ENCODE peak calls at places on chromosomes 5 and 9, in eight cellular contexts. U, L, J, S, R, K, O and F are unnamed samples.

GRCh38 chr5:137563646-137564474 is 64.7 kb upstream of the SPOCK1 start:
- DNase-seq in U (no peak), L (no peak), J (no peak), S (no peak), R (no peak), K (no peak), O (peak), F (peak)

GRCh38 chr9:116337015-116337414 is 183.4 kb downstream of the PAPPA start:
- DNase-seq in U (no peak), L (no peak), J (no peak), S (no peak), R (peak), K (peak), O (peak), F (no peak)

GRCh38 chr9:121222524-121223171 is 21.0 kb upstream of the RAB14 start:
- DNase-seq in U (peak), L (no peak), J (no peak), S (no peak), R (peak), K (no peak), O (peak), F (peak)

GRCh38 chr5:14487101-14487895 is 94.3 kb upstream of the OTULINL start:
- DNase-seq in U (no peak), L (no peak), J (no peak), S (no peak), R (no peak), K (no peak), O (no peak), F (no peak)

GRCh38 chr5:172918421-172919371 is 40.5 kb upstream of the RPL26L1 start:
- DNase-seq in U (no peak), L (no peak), J (no peak), S (peak), R (no peak), K (no peak), O (no peak), F (no peak)

GRCh38 chr9:93642961-93643360 is 66.6 kb downstream of the PHF2 start:
- DNase-seq in U (no peak), L (no peak), J (no peak), S (no peak), R (no peak), K (no peak), O (peak), F (peak)

GRCh38 chr9:119284587-119285337 is 84.5 kb downstream of the BRINP1 start:
- DNase-seq in U (no peak), L (no peak), J (no peak), S (no peak), R (no peak), K (no peak), O (no peak), F (no peak)

GRCh38 chr5:146313027-146313426 is 25.6 kb upstream of the POU4F3 start:
- DNase-seq in U (no peak), L (no peak), J (no peak), S (no peak), R (no peak), K (no peak), O (no peak), F (no peak)

GRCh38 chr9:93886911-93887310 is 68.2 kb downstream of the BARX1 start:
- DNase-seq in U (no peak), L (no peak), J (no peak), S (no peak), R (peak), K (no peak), O (no peak), F (no peak)

GRCh38 chr5:33713087-33713486 is 178.7 kb downstream of the ADAMTS12 start:
- DNase-seq in U (no peak), L (no peak), J (no peak), S (no peak), R (no peak), K (no peak), O (no peak), F (no peak)

GRCh38 chr9:14343948-14344547 is 30.1 kb upstream of the NFIB start:
- DNase-seq in U (no peak), L (no peak), J (no peak), S (no peak), R (no peak), K (no peak), O (no peak), F (no peak)

GRCh38 chr9:123275381-123275780 is 7.0 kb upstream of the STRBP start:
- DNase-seq in U (no peak), L (no peak), J (no peak), S (no peak), R (no peak), K (no peak), O (no peak), F (no peak)

GRCh38 chr9:89483592-89484474 is 14.1 kb downstream of the SEMA4D start:
- DNase-seq in U (no peak), L (no peak), J (no peak), S (no peak), R (no peak), K (no peak), O (no peak), F (no peak)

GRCh38 chr5:19270153-19270552 is 717.8 kb downstream of the CDH18 start:
- DNase-seq in U (no peak), L (no peak), J (no peak), S (no peak), R (peak), K (peak), O (no peak), F (no peak)

GRCh38 chr9:33230756-33231691 is 8.9 kb upstream of the SPINK4 start:
- DNase-seq in U (no peak), L (no peak), J (no peak), S (no peak), R (no peak), K (no peak), O (peak), F (no peak)

GRCh38 chr9:95091971-95092320 is 225.6 kb downstream of the FANCC start:
- DNase-seq in U (no peak), L (no peak), J (no peak), S (no peak), R (no peak), K (no peak), O (no peak), F (peak)

GRCh38 chr5:113721171-113721570 is 207.7 kb downstream of the YTHDC2 start:
- DNase-seq in U (no peak), L (no peak), J (no peak), S (no peak), R (no peak), K (no peak), O (no peak), F (no peak)

GRCh38 chr5:163695817-163696216 is 190.4 kb downstream of the MAT2B start:
- DNase-seq in U (no peak), L (no peak), J (no peak), S (no peak), R (no peak), K (no peak), O (no peak), F (no peak)

GRCh38 chr5:84535281-84535680 is 150.6 kb upstream of the EDIL3 start:
- DNase-seq in U (no peak), L (no peak), J (no peak), S (no peak), R (no peak), K (no peak), O (peak), F (no peak)

GRCh38 chr9:6712041-6712440 is 45.7 kb upstream of the KDM4C start:
- DNase-seq in U (no peak), L (no peak), J (no peak), S (no peak), R (no peak), K (no peak), O (no peak), F (no peak)

GRCh38 chr5:24816206-24816605 is 171.4 kb upstream of the CDH10 start:
- DNase-seq in U (no peak), L (no peak), J (no peak), S (no peak), R (no peak), K (no peak), O (peak), F (no peak)

GRCh38 chr5:321726-322251 is 275 bp downstream of the AHRR start:
- DNase-seq in U (no peak), L (no peak), J (no peak), S (no peak), R (no peak), K (no peak), O (no peak), F (no peak)

GRCh38 chr5:74938250-74938649 is 72.1 kb upstream of the FAM169A start:
- DNase-seq in U (no peak), L (no peak), J (no peak), S (no peak), R (no peak), K (no peak), O (peak), F (no peak)

GRCh38 chr5:76641514-76642120 is 18.4 kb upstream of the F2RL2 start:
- DNase-seq in U (peak), L (peak), J (peak), S (peak), R (peak), K (peak), O (peak), F (peak)

GRCh38 chr5:33903118-33903517 is 11.3 kb upstream of the ADAMTS12 start:
- DNase-seq in U (no peak), L (no peak), J (no peak), S (no peak), R (no peak), K (no peak), O (no peak), F (no peak)

GRCh38 chr5:147361441-147362175 is 126.8 kb downstream of the STK32A start:
- DNase-seq in U (no peak), L (no peak), J (no peak), S (no peak), R (no peak), K (no peak), O (no peak), F (no peak)

GRCh38 chr5:127940854-127941253 is 142.7 kb upstream of the SLC12A2 start:
- DNase-seq in U (no peak), L (no peak), J (no peak), S (no peak), R (no peak), K (no peak), O (no peak), F (no peak)

GRCh38 chr5:134503088-134503936 is 22.2 kb upstream of the JADE2 start:
- DNase-seq in U (peak), L (peak), J (peak), S (peak), R (no peak), K (peak), O (peak), F (peak)

GRCh38 chr5:11072556-11072955 is 311.5 kb upstream of the DAP start:
- DNase-seq in U (no peak), L (no peak), J (no peak), S (no peak), R (no peak), K (no peak), O (no peak), F (no peak)

GRCh38 chr9:128607642-128608350 is 48.9 kb downstream of the DYNC2I2 start:
- DNase-seq in U (no peak), L (no peak), J (no peak), S (no peak), R (no peak), K (peak), O (peak), F (peak)

GRCh38 chr5:67731886-67732285 is 483.7 kb upstream of the PIK3R1 start:
- DNase-seq in U (no peak), L (no peak), J (no peak), S (no peak), R (no peak), K (no peak), O (no peak), F (no peak)

GRCh38 chr9:98709968-98710965 is 1.5 kb upstream of the GABBR2 start:
- DNase-seq in U (no peak), L (no peak), J (no peak), S (no peak), R (no peak), K (peak), O (peak), F (peak)

GRCh38 chr5:88889165-88890069 is 6.4 kb upstream of the MEF2C start:
- DNase-seq in U (no peak), L (no peak), J (no peak), S (peak), R (no peak), K (peak), O (peak), F (no peak)

GRCh38 chr5:151054713-151055112 is 26.1 kb downstream of the TNIP1 start:
- DNase-seq in U (no peak), L (no peak), J (no peak), S (peak), R (no peak), K (no peak), O (no peak), F (no peak)

GRCh38 chr5:149990518-149991376 is 9.7 kb downstream of the TIGD6 start:
- DNase-seq in U (peak), L (peak), J (peak), S (peak), R (peak), K (peak), O (peak), F (peak)

GRCh38 chr5:162325143-162325727 is 257.7 kb downstream of the GABRG2 start:
- DNase-seq in U (no peak), L (no peak), J (no peak), S (no peak), R (no peak), K (no peak), O (no peak), F (no peak)